ENCODE peak calls at places on chromosomes 3 and 15, in seven cellular contexts. One of them, this sample, is unnamed.

GRCh38 chr3:183427206-183428139 is 946 bp downstream of the MCF2L2 start:
- DNase-seq in HS-5: no peak
- DNase-seq in PC-9: no peak
- DNase-seq in T1000: no peak
- DNase-seq in natural killer cell treated with Interleukin-12 subunit alpha and Interleukin-12 subunit beta and Interleukin-15 and Interleukin-18, amount 100 ng/mL, for 72 hours: no peak
- DNase-seq in immature natural killer cell: no peak
- DNase-seq in activated CD8-positive, alpha-beta memory T cell treated with anti-CD3 and anti-CD28 coated beads for 48 hours: no peak
- DNase-seq in this sample: no peak

GRCh38 chr15:44034933-44035624 is 160.0 kb downstream of the FRMD5 start:
- DNase-seq in T1000: no peak
- DNase-seq in activated CD8-positive, alpha-beta memory T cell treated with anti-CD3 and anti-CD28 coated beads for 48 hours: no peak
- DNase-seq in HS-5: peak
- DNase-seq in immature natural killer cell: no peak
- DNase-seq in PC-9: no peak
- DNase-seq in natural killer cell treated with Interleukin-12 subunit alpha and Interleukin-12 subunit beta and Interleukin-15 and Interleukin-18, amount 100 ng/mL, for 72 hours: no peak
- DNase-seq in this sample: no peak

GRCh38 chr3:158382479-158382878 is 188.5 kb upstream of the MLF1 start:
- DNase-seq in natural killer cell treated with Interleukin-12 subunit alpha and Interleukin-12 subunit beta and Interleukin-15 and Interleukin-18, amount 100 ng/mL, for 72 hours: no peak
- DNase-seq in immature natural killer cell: no peak
- DNase-seq in HS-5: no peak
- DNase-seq in PC-9: no peak
- DNase-seq in T1000: no peak
- DNase-seq in activated CD8-positive, alpha-beta memory T cell treated with anti-CD3 and anti-CD28 coated beads for 48 hours: no peak
- DNase-seq in this sample: no peak

GRCh38 chr3:55723653-55724406 is 236.7 kb upstream of the WNT5A start:
- DNase-seq in PC-9: no peak
- DNase-seq in HS-5: no peak
- DNase-seq in T1000: no peak
- DNase-seq in immature natural killer cell: no peak
- DNase-seq in natural killer cell treated with Interleukin-12 subunit alpha and Interleukin-12 subunit beta and Interleukin-15 and Interleukin-18, amount 100 ng/mL, for 72 hours: no peak
- DNase-seq in activated CD8-positive, alpha-beta memory T cell treated with anti-CD3 and anti-CD28 coated beads for 48 hours: no peak
- DNase-seq in this sample: no peak

GRCh38 chr3:88061749-88062148 is 2.7 kb downstream of the ZNF654 start:
- DNase-seq in HS-5: no peak
- DNase-seq in PC-9: no peak
- DNase-seq in immature natural killer cell: no peak
- DNase-seq in T1000: no peak
- DNase-seq in natural killer cell treated with Interleukin-12 subunit alpha and Interleukin-12 subunit beta and Interleukin-15 and Interleukin-18, amount 100 ng/mL, for 72 hours: no peak
- DNase-seq in activated CD8-positive, alpha-beta memory T cell treated with anti-CD3 and anti-CD28 coated beads for 48 hours: no peak
- DNase-seq in this sample: no peak

GRCh38 chr3:135565481-135565880 is 400.0 kb upstream of the PPP2R3A start:
- DNase-seq in PC-9: no peak
- DNase-seq in T1000: no peak
- DNase-seq in natural killer cell treated with Interleukin-12 subunit alpha and Interleukin-12 subunit beta and Interleukin-15 and Interleukin-18, amount 100 ng/mL, for 72 hours: no peak
- DNase-seq in immature natural killer cell: no peak
- DNase-seq in HS-5: peak
- DNase-seq in activated CD8-positive, alpha-beta memory T cell treated with anti-CD3 and anti-CD28 coated beads for 48 hours: no peak
- DNase-seq in this sample: no peak

GRCh38 chr15:101011582-101011981 is 92.4 kb downstream of the LRRK1 start:
- DNase-seq in T1000: no peak
- DNase-seq in HS-5: no peak
- DNase-seq in immature natural killer cell: no peak
- DNase-seq in activated CD8-positive, alpha-beta memory T cell treated with anti-CD3 and anti-CD28 coated beads for 48 hours: no peak
- DNase-seq in PC-9: no peak
- DNase-seq in natural killer cell treated with Interleukin-12 subunit alpha and Interleukin-12 subunit beta and Interleukin-15 and Interleukin-18, amount 100 ng/mL, for 72 hours: no peak
- DNase-seq in this sample: no peak

GRCh38 chr3:177960722-177961121 is 575.5 kb upstream of the KCNMB2 start:
- DNase-seq in PC-9: no peak
- DNase-seq in activated CD8-positive, alpha-beta memory T cell treated with anti-CD3 and anti-CD28 coated beads for 48 hours: no peak
- DNase-seq in T1000: no peak
- DNase-seq in HS-5: no peak
- DNase-seq in natural killer cell treated with Interleukin-12 subunit alpha and Interleukin-12 subunit beta and Interleukin-15 and Interleukin-18, amount 100 ng/mL, for 72 hours: no peak
- DNase-seq in immature natural killer cell: no peak
- DNase-seq in this sample: no peak

GRCh38 chr3:170679190-170679589 is 93.3 kb upstream of the SLC7A14 start:
- DNase-seq in PC-9: peak
- DNase-seq in immature natural killer cell: no peak
- DNase-seq in activated CD8-positive, alpha-beta memory T cell treated with anti-CD3 and anti-CD28 coated beads for 48 hours: no peak
- DNase-seq in T1000: peak
- DNase-seq in HS-5: no peak
- DNase-seq in natural killer cell treated with Interleukin-12 subunit alpha and Interleukin-12 subunit beta and Interleukin-15 and Interleukin-18, amount 100 ng/mL, for 72 hours: no peak
- DNase-seq in this sample: no peak

GRCh38 chr15:55407631-55407948 is 569 bp downstream of the CCPG1 start:
- DNase-seq in immature natural killer cell: no peak
- DNase-seq in HS-5: peak
- DNase-seq in activated CD8-positive, alpha-beta memory T cell treated with anti-CD3 and anti-CD28 coated beads for 48 hours: no peak
- DNase-seq in natural killer cell treated with Interleukin-12 subunit alpha and Interleukin-12 subunit beta and Interleukin-15 and Interleukin-18, amount 100 ng/mL, for 72 hours: no peak
- DNase-seq in PC-9: no peak
- DNase-seq in T1000: no peak
- DNase-seq in this sample: peak

GRCh38 chr15:81331600-81331999 is 7.7 kb upstream of the STARD5 start:
- DNase-seq in HS-5: no peak
- DNase-seq in PC-9: no peak
- DNase-seq in activated CD8-positive, alpha-beta memory T cell treated with anti-CD3 and anti-CD28 coated beads for 48 hours: no peak
- DNase-seq in T1000: no peak
- DNase-seq in immature natural killer cell: no peak
- DNase-seq in natural killer cell treated with Interleukin-12 subunit alpha and Interleukin-12 subunit beta and Interleukin-15 and Interleukin-18, amount 100 ng/mL, for 72 hours: no peak
- DNase-seq in this sample: no peak

GRCh38 chr15:57476533-57476975 is 100.2 kb downstream of the CGNL1 start:
- DNase-seq in immature natural killer cell: no peak
- DNase-seq in PC-9: no peak
- DNase-seq in natural killer cell treated with Interleukin-12 subunit alpha and Interleukin-12 subunit beta and Interleukin-15 and Interleukin-18, amount 100 ng/mL, for 72 hours: no peak
- DNase-seq in T1000: no peak
- DNase-seq in HS-5: peak
- DNase-seq in activated CD8-positive, alpha-beta memory T cell treated with anti-CD3 and anti-CD28 coated beads for 48 hours: no peak
- DNase-seq in this sample: no peak

GRCh38 chr15:62845239-62846126 is 197.1 kb upstream of the TPM1 start:
- DNase-seq in natural killer cell treated with Interleukin-12 subunit alpha and Interleukin-12 subunit beta and Interleukin-15 and Interleukin-18, amount 100 ng/mL, for 72 hours: no peak
- DNase-seq in HS-5: peak
- DNase-seq in PC-9: peak
- DNase-seq in activated CD8-positive, alpha-beta memory T cell treated with anti-CD3 and anti-CD28 coated beads for 48 hours: no peak
- DNase-seq in T1000: no peak
- DNase-seq in immature natural killer cell: no peak
- DNase-seq in this sample: no peak

GRCh38 chr15:41233367-41233771 is 2.3 kb downstream of the CHP1 start:
- DNase-seq in HS-5: peak
- DNase-seq in T1000: no peak
- DNase-seq in natural killer cell treated with Interleukin-12 subunit alpha and Interleukin-12 subunit beta and Interleukin-15 and Interleukin-18, amount 100 ng/mL, for 72 hours: no peak
- DNase-seq in activated CD8-positive, alpha-beta memory T cell treated with anti-CD3 and anti-CD28 coated beads for 48 hours: no peak
- DNase-seq in immature natural killer cell: no peak
- DNase-seq in PC-9: no peak
- DNase-seq in this sample: no peak

GRCh38 chr15:77069521-77070121 is 1.3 kb downstream of the TSPAN3 start:
- DNase-seq in T1000: no peak
- DNase-seq in activated CD8-positive, alpha-beta memory T cell treated with anti-CD3 and anti-CD28 coated beads for 48 hours: no peak
- DNase-seq in natural killer cell treated with Interleukin-12 subunit alpha and Interleukin-12 subunit beta and Interleukin-15 and Interleukin-18, amount 100 ng/mL, for 72 hours: no peak
- DNase-seq in immature natural killer cell: no peak
- DNase-seq in PC-9: no peak
- DNase-seq in HS-5: no peak
- DNase-seq in this sample: no peak

GRCh38 chr3:52232279-52233107 is 6.5 kb downstream of the TWF2 start:
- DNase-seq in natural killer cell treated with Interleukin-12 subunit alpha and Interleukin-12 subunit beta and Interleukin-15 and Interleukin-18, amount 100 ng/mL, for 72 hours: no peak
- DNase-seq in activated CD8-positive, alpha-beta memory T cell treated with anti-CD3 and anti-CD28 coated beads for 48 hours: no peak
- DNase-seq in T1000: no peak
- DNase-seq in HS-5: no peak
- DNase-seq in immature natural killer cell: no peak
- DNase-seq in PC-9: no peak
- DNase-seq in this sample: no peak

GRCh38 chr3:156551746-156552145 is 3.2 kb downstream of the SSR3 start:
- DNase-seq in natural killer cell treated with Interleukin-12 subunit alpha and Interleukin-12 subunit beta and Interleukin-15 and Interleukin-18, amount 100 ng/mL, for 72 hours: no peak
- DNase-seq in T1000: no peak
- DNase-seq in immature natural killer cell: no peak
- DNase-seq in PC-9: no peak
- DNase-seq in activated CD8-positive, alpha-beta memory T cell treated with anti-CD3 and anti-CD28 coated beads for 48 hours: no peak
- DNase-seq in HS-5: peak
- DNase-seq in this sample: no peak

GRCh38 chr3:87025636-87026035 is 34.7 kb upstream of the VGLL3 start:
- DNase-seq in immature natural killer cell: no peak
- DNase-seq in natural killer cell treated with Interleukin-12 subunit alpha and Interleukin-12 subunit beta and Interleukin-15 and Interleukin-18, amount 100 ng/mL, for 72 hours: no peak
- DNase-seq in T1000: no peak
- DNase-seq in PC-9: no peak
- DNase-seq in HS-5: no peak
- DNase-seq in activated CD8-positive, alpha-beta memory T cell treated with anti-CD3 and anti-CD28 coated beads for 48 hours: no peak
- DNase-seq in this sample: no peak

GRCh38 chr15:27707216-27707710 is 391.9 kb downstream of the OCA2 start:
- DNase-seq in T1000: no peak
- DNase-seq in HS-5: no peak
- DNase-seq in activated CD8-positive, alpha-beta memory T cell treated with anti-CD3 and anti-CD28 coated beads for 48 hours: no peak
- DNase-seq in immature natural killer cell: no peak
- DNase-seq in PC-9: no peak
- DNase-seq in natural killer cell treated with Interleukin-12 subunit alpha and Interleukin-12 subunit beta and Interleukin-15 and Interleukin-18, amount 100 ng/mL, for 72 hours: no peak
- DNase-seq in this sample: no peak

GRCh38 chr15:45448066-45448510 is 69.7 kb upstream of the GATM start:
- DNase-seq in PC-9: peak
- DNase-seq in activated CD8-positive, alpha-beta memory T cell treated with anti-CD3 and anti-CD28 coated beads for 48 hours: no peak
- DNase-seq in T1000: no peak
- DNase-seq in immature natural killer cell: no peak
- DNase-seq in natural killer cell treated with Interleukin-12 subunit alpha and Interleukin-12 subunit beta and Interleukin-15 and Interleukin-18, amount 100 ng/mL, for 72 hours: peak
- DNase-seq in HS-5: no peak
- DNase-seq in this sample: no peak

GRCh38 chr3:129611446-129611800 is 4.9 kb upstream of the PLXND1 start:
- DNase-seq in immature natural killer cell: no peak
- DNase-seq in activated CD8-positive, alpha-beta memory T cell treated with anti-CD3 and anti-CD28 coated beads for 48 hours: no peak
- DNase-seq in natural killer cell treated with Interleukin-12 subunit alpha and Interleukin-12 subunit beta and Interleukin-15 and Interleukin-18, amount 100 ng/mL, for 72 hours: no peak
- DNase-seq in PC-9: no peak
- DNase-seq in HS-5: no peak
- DNase-seq in T1000: no peak
- DNase-seq in this sample: no peak

GRCh38 chr3:116367761-116368395 is 77.4 kb downstream of the LSAMP start:
- DNase-seq in immature natural killer cell: no peak
- DNase-seq in natural killer cell treated with Interleukin-12 subunit alpha and Interleukin-12 subunit beta and Interleukin-15 and Interleukin-18, amount 100 ng/mL, for 72 hours: no peak
- DNase-seq in PC-9: no peak
- DNase-seq in activated CD8-positive, alpha-beta memory T cell treated with anti-CD3 and anti-CD28 coated beads for 48 hours: no peak
- DNase-seq in T1000: no peak
- DNase-seq in HS-5: no peak
- DNase-seq in this sample: no peak

GRCh38 chr3:49119439-49119838 is 1.2 kb downstream of the USP19 start:
- DNase-seq in activated CD8-positive, alpha-beta memory T cell treated with anti-CD3 and anti-CD28 coated beads for 48 hours: no peak
- DNase-seq in natural killer cell treated with Interleukin-12 subunit alpha and Interleukin-12 subunit beta and Interleukin-15 and Interleukin-18, amount 100 ng/mL, for 72 hours: no peak
- DNase-seq in T1000: no peak
- DNase-seq in immature natural killer cell: no peak
- DNase-seq in HS-5: no peak
- DNase-seq in PC-9: no peak
- DNase-seq in this sample: no peak

GRCh38 chr3:14451844-14452533 is 49.6 kb downstream of the SLC6A6 start:
- DNase-seq in T1000: peak
- DNase-seq in HS-5: peak
- DNase-seq in natural killer cell treated with Interleukin-12 subunit alpha and Interleukin-12 subunit beta and Interleukin-15 and Interleukin-18, amount 100 ng/mL, for 72 hours: no peak
- DNase-seq in activated CD8-positive, alpha-beta memory T cell treated with anti-CD3 and anti-CD28 coated beads for 48 hours: no peak
- DNase-seq in PC-9: no peak
- DNase-seq in immature natural killer cell: no peak
- DNase-seq in this sample: no peak

GRCh38 chr3:46670000-46670890 is 23.2 kb downstream of the ALS2CL start:
- DNase-seq in natural killer cell treated with Interleukin-12 subunit alpha and Interleukin-12 subunit beta and Interleukin-15 and Interleukin-18, amount 100 ng/mL, for 72 hours: no peak
- DNase-seq in PC-9: no peak
- DNase-seq in HS-5: no peak
- DNase-seq in activated CD8-positive, alpha-beta memory T cell treated with anti-CD3 and anti-CD28 coated beads for 48 hours: no peak
- DNase-seq in immature natural killer cell: no peak
- DNase-seq in T1000: no peak
- DNase-seq in this sample: no peak

GRCh38 chr3:172776049-172776717 is 25.7 kb downstream of the ECT2 start:
- DNase-seq in activated CD8-positive, alpha-beta memory T cell treated with anti-CD3 and anti-CD28 coated beads for 48 hours: no peak
- DNase-seq in natural killer cell treated with Interleukin-12 subunit alpha and Interleukin-12 subunit beta and Interleukin-15 and Interleukin-18, amount 100 ng/mL, for 72 hours: no peak
- DNase-seq in T1000: no peak
- DNase-seq in immature natural killer cell: no peak
- DNase-seq in HS-5: no peak
- DNase-seq in PC-9: no peak
- DNase-seq in this sample: no peak

GRCh38 chr15:63203451-63204090 is 14.2 kb downstream of the RAB8B start:
- DNase-seq in T1000: no peak
- DNase-seq in HS-5: no peak
- DNase-seq in natural killer cell treated with Interleukin-12 subunit alpha and Interleukin-12 subunit beta and Interleukin-15 and Interleukin-18, amount 100 ng/mL, for 72 hours: peak
- DNase-seq in activated CD8-positive, alpha-beta memory T cell treated with anti-CD3 and anti-CD28 coated beads for 48 hours: no peak
- DNase-seq in immature natural killer cell: peak
- DNase-seq in PC-9: no peak
- DNase-seq in this sample: no peak

GRCh38 chr3:93961489-93961888 is 12.2 kb downstream of the PROS1 start:
- DNase-seq in PC-9: no peak
- DNase-seq in activated CD8-positive, alpha-beta memory T cell treated with anti-CD3 and anti-CD28 coated beads for 48 hours: no peak
- DNase-seq in natural killer cell treated with Interleukin-12 subunit alpha and Interleukin-12 subunit beta and Interleukin-15 and Interleukin-18, amount 100 ng/mL, for 72 hours: no peak
- DNase-seq in immature natural killer cell: no peak
- DNase-seq in HS-5: no peak
- DNase-seq in T1000: no peak
- DNase-seq in this sample: no peak

GRCh38 chr3:54882114-54882833 is 45.6 kb downstream of the LRTM1 start:
- DNase-seq in activated CD8-positive, alpha-beta memory T cell treated with anti-CD3 and anti-CD28 coated beads for 48 hours: no peak
- DNase-seq in natural killer cell treated with Interleukin-12 subunit alpha and Interleukin-12 subunit beta and Interleukin-15 and Interleukin-18, amount 100 ng/mL, for 72 hours: no peak
- DNase-seq in T1000: peak
- DNase-seq in PC-9: no peak
- DNase-seq in immature natural killer cell: no peak
- DNase-seq in HS-5: peak
- DNase-seq in this sample: no peak